ENCODE peak calls at places on chromosomes 13 and 19, in ten cellular contexts. One of them, this sample, is unnamed.

GRCh38 chr13:94201022-94201421 is 278.5 kb downstream of the DCT start:
- DNase-seq in breast epithelium: no peak
- DNase-seq in Panc1: no peak
- DNase-seq in GM12878: no peak
- DNase-seq in SK-N-MC: no peak
- DNase-seq in GM12892: no peak
- DNase-seq in HL-60: no peak
- DNase-seq in spleen: no peak
- DNase-seq in prostate gland: no peak
- DNase-seq in GM12891: no peak
- DNase-seq in this sample: no peak

GRCh38 chr13:49690990-49691886 is at the start of gene EBPL:
- DNase-seq in GM12878: peak
- DNase-seq in prostate gland: peak
- DNase-seq in SK-N-MC: no peak
- DNase-seq in spleen: peak
- DNase-seq in GM12892: peak
- DNase-seq in breast epithelium: peak
- DNase-seq in Panc1: no peak
- DNase-seq in HL-60: peak
- DNase-seq in GM12891: peak
- DNase-seq in this sample: peak

GRCh38 chr13:112175162-112176075 is 108.5 kb downstream of the SOX1 start:
- DNase-seq in SK-N-MC: no peak
- DNase-seq in HL-60: peak
- DNase-seq in GM12892: no peak
- DNase-seq in GM12878: no peak
- DNase-seq in Panc1: no peak
- DNase-seq in spleen: no peak
- DNase-seq in prostate gland: no peak
- DNase-seq in breast epithelium: no peak
- DNase-seq in GM12891: no peak
- DNase-seq in this sample: no peak

GRCh38 chr13:27258637-27259377 is 7.4 kb downstream of the RPL21 start:
- DNase-seq in spleen: no peak
- DNase-seq in GM12878: no peak
- DNase-seq in SK-N-MC: no peak
- DNase-seq in prostate gland: no peak
- DNase-seq in breast epithelium: no peak
- DNase-seq in HL-60: no peak
- DNase-seq in Panc1: no peak
- DNase-seq in GM12891: no peak
- DNase-seq in GM12892: no peak
- DNase-seq in this sample: no peak

GRCh38 chr13:61880576-61881283 is 465.1 kb upstream of the PCDH20 start:
- DNase-seq in GM12892: no peak
- DNase-seq in GM12878: no peak
- DNase-seq in HL-60: peak
- DNase-seq in prostate gland: no peak
- DNase-seq in GM12891: peak
- DNase-seq in spleen: no peak
- DNase-seq in breast epithelium: no peak
- DNase-seq in SK-N-MC: no peak
- DNase-seq in Panc1: peak
- DNase-seq in this sample: peak

GRCh38 chr19:32748497-32748896 is 28.9 kb downstream of the TDRD12 start:
- DNase-seq in SK-N-MC: no peak
- DNase-seq in GM12878: no peak
- DNase-seq in GM12892: no peak
- DNase-seq in GM12891: peak
- DNase-seq in breast epithelium: no peak
- DNase-seq in spleen: no peak
- DNase-seq in HL-60: peak
- DNase-seq in prostate gland: no peak
- DNase-seq in Panc1: no peak
- DNase-seq in this sample: no peak

GRCh38 chr19:13104848-13105646 is 2.4 kb upstream of the LYL1 start:
- DNase-seq in HL-60: peak
- DNase-seq in GM12892: no peak
- DNase-seq in breast epithelium: no peak
- DNase-seq in GM12891: no peak
- DNase-seq in prostate gland: no peak
- DNase-seq in Panc1: no peak
- DNase-seq in SK-N-MC: no peak
- DNase-seq in GM12878: no peak
- DNase-seq in spleen: peak
- DNase-seq in this sample: no peak

GRCh38 chr13:108168929-108169328 is 46.4 kb downstream of the LIG4 start:
- DNase-seq in HL-60: no peak
- DNase-seq in Panc1: no peak
- DNase-seq in breast epithelium: no peak
- DNase-seq in GM12892: no peak
- DNase-seq in GM12891: no peak
- DNase-seq in spleen: no peak
- DNase-seq in GM12878: no peak
- DNase-seq in prostate gland: no peak
- DNase-seq in SK-N-MC: no peak
- DNase-seq in this sample: no peak

DNA sequence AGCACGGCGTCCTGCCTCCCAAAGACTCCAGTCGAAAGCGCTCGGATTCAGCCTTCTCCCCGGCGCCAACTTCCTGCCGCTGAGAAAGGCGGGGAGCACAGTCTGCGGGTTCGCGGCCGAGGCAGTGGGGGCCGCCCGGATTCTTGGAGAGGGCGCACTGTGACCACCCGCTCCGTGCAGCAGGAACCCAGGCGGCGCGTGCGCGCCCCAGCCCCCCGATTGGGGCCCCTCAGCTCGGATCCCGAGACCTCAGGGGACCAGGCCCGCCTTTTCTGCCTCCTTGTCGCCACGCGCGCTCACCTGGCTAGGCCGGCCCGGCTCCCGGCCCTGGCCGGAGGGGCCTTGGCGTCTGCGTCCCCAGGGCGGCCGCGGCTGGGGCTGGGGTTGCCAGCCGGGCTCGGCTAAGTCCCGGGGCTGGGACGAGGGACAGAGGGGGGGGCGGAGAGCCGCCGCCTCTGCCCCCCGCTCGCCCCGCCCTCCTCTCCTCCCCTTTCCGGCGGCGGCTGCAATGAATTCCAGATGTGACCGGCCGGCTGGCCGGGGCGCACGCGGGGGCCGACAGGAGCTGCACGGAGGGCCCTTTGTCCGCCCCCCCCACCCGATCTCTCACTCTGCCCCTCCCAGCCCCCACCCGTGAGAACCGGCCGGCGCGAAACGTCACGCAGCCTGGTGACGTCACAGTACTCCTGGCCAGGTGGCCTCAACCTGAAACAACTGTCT is at the start of gene S1PR2:
- DNase-seq in HL-60: peak
- DNase-seq in GM12892: peak
- DNase-seq in SK-N-MC: no peak
- DNase-seq in breast epithelium: peak
- DNase-seq in prostate gland: peak
- DNase-seq in spleen: peak
- DNase-seq in GM12891: peak
- DNase-seq in GM12878: no peak
- DNase-seq in Panc1: no peak
- DNase-seq in this sample: peak
- TF ChIP-seq POLR2AphosphoS5 in HL-60: no peak
- TF ChIP-seq POLR2AphosphoS5 in GM12892: no peak
- TF ChIP-seq POLR2AphosphoS5 in SK-N-MC: no peak
- TF ChIP-seq POLR2AphosphoS5 in breast epithelium: no peak
- TF ChIP-seq POLR2AphosphoS5 in prostate gland: peak
- TF ChIP-seq POLR2AphosphoS5 in spleen: peak
- TF ChIP-seq POLR2AphosphoS5 in GM12891: no peak
- TF ChIP-seq POLR2AphosphoS5 in GM12878: peak
- TF ChIP-seq POLR2AphosphoS5 in Panc1: no peak
- TF ChIP-seq POLR2AphosphoS5 in this sample: peak

GRCh38 chr19:4447327-4448146 is 10.1 kb downstream of the UBXN6 start:
- DNase-seq in spleen: no peak
- DNase-seq in GM12891: peak
- DNase-seq in GM12892: no peak
- DNase-seq in prostate gland: no peak
- DNase-seq in Panc1: no peak
- DNase-seq in SK-N-MC: no peak
- DNase-seq in GM12878: no peak
- DNase-seq in HL-60: no peak
- DNase-seq in breast epithelium: no peak
- DNase-seq in this sample: no peak

GRCh38 chr19:4448147-4448985 is 9.2 kb downstream of the UBXN6 start:
- DNase-seq in breast epithelium: no peak
- DNase-seq in GM12891: peak
- DNase-seq in Panc1: no peak
- DNase-seq in prostate gland: no peak
- DNase-seq in SK-N-MC: no peak
- DNase-seq in HL-60: no peak
- DNase-seq in spleen: no peak
- DNase-seq in GM12878: no peak
- DNase-seq in GM12892: no peak
- DNase-seq in this sample: no peak

GRCh38 chr19:4446801-4447200 is 10.8 kb downstream of the UBXN6 start:
- DNase-seq in GM12891: peak
- DNase-seq in SK-N-MC: no peak
- DNase-seq in Panc1: no peak
- DNase-seq in breast epithelium: no peak
- DNase-seq in prostate gland: no peak
- DNase-seq in HL-60: no peak
- DNase-seq in spleen: no peak
- DNase-seq in GM12878: no peak
- DNase-seq in GM12892: no peak
- DNase-seq in this sample: no peak

GRCh38 chr19:4449826-4450075 is 7.8 kb downstream of the UBXN6 start:
- DNase-seq in SK-N-MC: no peak
- DNase-seq in prostate gland: no peak
- DNase-seq in Panc1: no peak
- DNase-seq in breast epithelium: no peak
- DNase-seq in GM12878: no peak
- DNase-seq in HL-60: no peak
- DNase-seq in GM12891: no peak
- DNase-seq in spleen: no peak
- DNase-seq in GM12892: no peak
- DNase-seq in this sample: no peak

GRCh38 chr19:4449022-4449825 is 8.4 kb downstream of the UBXN6 start:
- DNase-seq in GM12892: no peak
- DNase-seq in GM12891: peak
- DNase-seq in Panc1: no peak
- DNase-seq in GM12878: no peak
- DNase-seq in breast epithelium: no peak
- DNase-seq in SK-N-MC: no peak
- DNase-seq in HL-60: no peak
- DNase-seq in prostate gland: peak
- DNase-seq in spleen: no peak
- DNase-seq in this sample: no peak
- TF ChIP-seq POLR2AphosphoS5 in GM12892: no peak
- TF ChIP-seq POLR2AphosphoS5 in GM12891: peak
- TF ChIP-seq POLR2AphosphoS5 in Panc1: no peak
- TF ChIP-seq POLR2AphosphoS5 in GM12878: no peak
- TF ChIP-seq POLR2AphosphoS5 in breast epithelium: no peak
- TF ChIP-seq POLR2AphosphoS5 in SK-N-MC: peak
- TF ChIP-seq POLR2AphosphoS5 in HL-60: peak
- TF ChIP-seq POLR2AphosphoS5 in prostate gland: peak
- TF ChIP-seq POLR2AphosphoS5 in spleen: peak
- TF ChIP-seq POLR2AphosphoS5 in this sample: no peak

GRCh38 chr13:42047561-42048322 is 706 bp upstream of the DGKH start:
- DNase-seq in prostate gland: peak
- DNase-seq in HL-60: peak
- DNase-seq in GM12891: peak
- DNase-seq in SK-N-MC: peak
- DNase-seq in GM12878: peak
- DNase-seq in breast epithelium: peak
- DNase-seq in GM12892: peak
- DNase-seq in Panc1: no peak
- DNase-seq in spleen: peak
- DNase-seq in this sample: peak
- TF ChIP-seq POLR2AphosphoS5 in prostate gland: no peak
- TF ChIP-seq POLR2AphosphoS5 in HL-60: no peak
- TF ChIP-seq POLR2AphosphoS5 in GM12891: no peak
- TF ChIP-seq POLR2AphosphoS5 in SK-N-MC: no peak
- TF ChIP-seq POLR2AphosphoS5 in GM12878: no peak
- TF ChIP-seq POLR2AphosphoS5 in breast epithelium: no peak
- TF ChIP-seq POLR2AphosphoS5 in GM12892: no peak
- TF ChIP-seq POLR2AphosphoS5 in Panc1: no peak
- TF ChIP-seq POLR2AphosphoS5 in spleen: peak
- TF ChIP-seq POLR2AphosphoS5 in this sample: no peak

GRCh38 chr13:37001921-37002250 is 1.3 kb downstream of the EXOSC8 start:
- DNase-seq in GM12891: no peak
- DNase-seq in Panc1: no peak
- DNase-seq in prostate gland: no peak
- DNase-seq in breast epithelium: no peak
- DNase-seq in GM12892: no peak
- DNase-seq in spleen: no peak
- DNase-seq in HL-60: no peak
- DNase-seq in SK-N-MC: no peak
- DNase-seq in GM12878: no peak
- DNase-seq in this sample: no peak

GRCh38 chr13:36998624-36999041 is 507 bp downstream of the ALG5 start:
- DNase-seq in spleen: peak
- DNase-seq in HL-60: peak
- DNase-seq in SK-N-MC: no peak
- DNase-seq in breast epithelium: no peak
- DNase-seq in GM12891: no peak
- DNase-seq in GM12878: no peak
- DNase-seq in prostate gland: no peak
- DNase-seq in Panc1: no peak
- DNase-seq in GM12892: peak
- DNase-seq in this sample: no peak

GRCh38 chr13:36997716-36998427 is 1.3 kb downstream of the ALG5 start:
- DNase-seq in GM12878: no peak
- DNase-seq in prostate gland: no peak
- DNase-seq in breast epithelium: no peak
- DNase-seq in GM12891: no peak
- DNase-seq in SK-N-MC: no peak
- DNase-seq in Panc1: no peak
- DNase-seq in GM12892: no peak
- DNase-seq in spleen: no peak
- DNase-seq in HL-60: no peak
- DNase-seq in this sample: no peak

DNA sequence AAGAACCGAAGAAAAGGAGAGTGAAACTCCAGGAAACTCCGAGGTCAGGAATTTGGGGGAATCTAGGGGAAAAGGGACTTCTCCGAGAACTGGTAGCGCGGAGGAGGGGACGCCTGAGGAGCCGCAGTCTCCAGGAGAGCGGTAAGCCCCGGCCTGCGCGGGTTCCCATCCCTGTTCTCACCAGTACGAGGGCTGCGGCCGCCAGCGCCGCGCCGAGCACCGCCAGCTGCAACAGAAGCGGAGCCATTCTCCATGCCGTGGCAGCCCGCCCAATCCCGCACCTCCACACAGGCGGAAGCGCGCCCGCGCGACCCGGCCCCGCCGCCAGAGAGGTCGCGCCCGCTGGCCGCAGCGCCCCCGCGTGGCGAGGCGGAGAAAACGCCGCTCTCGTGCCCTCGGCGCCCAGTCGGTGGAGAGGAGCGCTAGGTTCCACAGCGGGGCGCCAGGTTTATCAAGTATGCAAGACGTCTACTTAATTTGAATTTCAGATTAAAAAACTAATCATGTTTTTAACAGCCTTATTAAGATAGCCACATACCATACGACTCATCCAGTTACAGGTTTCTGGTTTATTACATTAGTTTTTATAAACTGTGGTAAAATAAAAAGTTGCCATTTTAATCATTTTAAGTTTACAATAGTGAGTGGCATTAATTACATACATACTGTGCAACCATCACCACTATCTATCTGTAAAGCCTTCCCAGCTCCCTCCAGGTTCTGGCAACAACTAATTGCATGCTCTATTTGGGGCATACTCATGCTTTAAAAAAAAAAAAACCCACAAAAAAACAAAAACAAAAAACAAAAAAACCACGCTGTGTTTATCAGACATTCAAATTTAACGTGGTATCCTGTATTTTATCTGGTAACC is at the start of gene ALG5:
- DNase-seq in GM12878: peak
- DNase-seq in GM12892: peak
- DNase-seq in prostate gland: peak
- DNase-seq in breast epithelium: peak
- DNase-seq in GM12891: peak
- DNase-seq in SK-N-MC: peak
- DNase-seq in HL-60: peak
- DNase-seq in spleen: peak
- DNase-seq in Panc1: peak
- DNase-seq in this sample: peak
- TF ChIP-seq POLR2AphosphoS5 in GM12878: peak
- TF ChIP-seq POLR2AphosphoS5 in GM12892: peak
- TF ChIP-seq POLR2AphosphoS5 in prostate gland: peak
- TF ChIP-seq POLR2AphosphoS5 in breast epithelium: peak
- TF ChIP-seq POLR2AphosphoS5 in GM12891: peak
- TF ChIP-seq POLR2AphosphoS5 in SK-N-MC: peak
- TF ChIP-seq POLR2AphosphoS5 in HL-60: peak
- TF ChIP-seq POLR2AphosphoS5 in spleen: peak
- TF ChIP-seq POLR2AphosphoS5 in Panc1: peak
- TF ChIP-seq POLR2AphosphoS5 in this sample: peak

This sample was measured in stomach.